ENCODE peak calls at places on chromosome 1, in four cellular contexts. One of them, this sample, is unnamed.
A peak's percentile ranks its signal among the peaks of the same experiment; 100 is the strongest.

GRCh38 chr1:38084113-38084512 is 37.5 kb upstream of the POU3F1 start:
- DNase-seq in fibroblast of lung: no peak
- DNase-seq in Panc1: no peak
- DNase-seq in K562: no peak
- DNase-seq in this sample: no peak

GRCh38 chr1:184027751-184028682 is 9.5 kb downstream of the COLGALT2 start:
- DNase-seq in fibroblast of lung: no peak
- DNase-seq in Panc1: no peak
- DNase-seq in K562: no peak
- DNase-seq in this sample: no peak

GRCh38 chr1:206466840-206467649 is 3.2 kb upstream of the IKBKE start:
- DNase-seq in fibroblast of lung: no peak
- DNase-seq in Panc1: no peak
- DNase-seq in K562: no peak
- DNase-seq in this sample: no peak

GRCh38 chr1:204623894-204624361 is 61.6 kb downstream of the LRRN2 start:
- DNase-seq in fibroblast of lung: no peak
- DNase-seq in Panc1: no peak
- DNase-seq in K562: peak; percentile 71
- DNase-seq in this sample: no peak

GRCh38 chr1:55898191-55898590 is 681.2 kb downstream of the PLPP3 start:
- DNase-seq in fibroblast of lung: peak; percentile 92
- DNase-seq in Panc1: no peak
- DNase-seq in K562: no peak
- DNase-seq in this sample: peak; percentile 48

GRCh38 chr1:226939439-226940028 is 560 bp upstream of the COQ8A start:
- DNase-seq in fibroblast of lung: no peak
- DNase-seq in Panc1: no peak
- DNase-seq in K562: peak; percentile 69
- DNase-seq in this sample: no peak

GRCh38 chr1:105872761-105873286 is 1183.7 kb upstream of the PRMT6 start:
- DNase-seq in fibroblast of lung: no peak
- DNase-seq in Panc1: no peak
- DNase-seq in K562: no peak
- DNase-seq in this sample: no peak

GRCh38 chr1:218496561-218496960 is 151.4 kb downstream of the TGFB2 start:
- DNase-seq in fibroblast of lung: peak; percentile 93
- DNase-seq in Panc1: peak; percentile 96
- DNase-seq in K562: no peak
- DNase-seq in this sample: peak; percentile 95

GRCh38 chr1:85240659-85241058 is 18.8 kb downstream of the C1orf52 start:
- DNase-seq in fibroblast of lung: no peak
- DNase-seq in Panc1: no peak
- DNase-seq in K562: no peak
- DNase-seq in this sample: no peak

GRCh38 chr1:90731382-90732050 is 14.4 kb upstream of the BARHL2 start:
- DNase-seq in fibroblast of lung: no peak
- DNase-seq in Panc1: no peak
- DNase-seq in K562: no peak
- DNase-seq in this sample: no peak

GRCh38 chr1:58811303-58811702 is 27.5 kb upstream of the JUN start:
- DNase-seq in fibroblast of lung: no peak
- DNase-seq in Panc1: no peak
- DNase-seq in K562: no peak
- DNase-seq in this sample: no peak

GRCh38 chr1:207172885-207173284 is 68.9 kb downstream of the C4BPA start:
- DNase-seq in fibroblast of lung: no peak
- DNase-seq in Panc1: no peak
- DNase-seq in K562: no peak
- DNase-seq in this sample: no peak

GRCh38 chr1:100250264-100250663 is 630 bp upstream of the DBT start:
- DNase-seq in fibroblast of lung: no peak
- DNase-seq in Panc1: no peak
- DNase-seq in K562: no peak
- DNase-seq in this sample: peak; percentile 64

GRCh38 chr1:184002071-184002470 is 35.5 kb downstream of the COLGALT2 start:
- DNase-seq in fibroblast of lung: peak; percentile 72
- DNase-seq in Panc1: no peak
- DNase-seq in K562: no peak
- DNase-seq in this sample: no peak

GRCh38 chr1:2566106-2567045 is 10.2 kb downstream of the TNFRSF14 start:
- DNase-seq in fibroblast of lung: no peak
- DNase-seq in Panc1: no peak
- DNase-seq in K562: no peak
- DNase-seq in this sample: no peak

GRCh38 chr1:243910612-243911011 is 60.6 kb upstream of the AKT3 start:
- DNase-seq in fibroblast of lung: no peak
- DNase-seq in Panc1: no peak
- DNase-seq in K562: no peak
- DNase-seq in this sample: no peak

GRCh38 chr1:1778827-1779675 is 781 bp upstream of the NADK start:
- DNase-seq in fibroblast of lung: no peak
- DNase-seq in Panc1: no peak
- DNase-seq in K562: peak; percentile 89
- DNase-seq in this sample: no peak

GRCh38 chr1:11767932-11768704 is 6.1 kb downstream of the C1orf167 start:
- DNase-seq in fibroblast of lung: no peak
- DNase-seq in Panc1: no peak
- DNase-seq in K562: no peak
- DNase-seq in this sample: no peak

GRCh38 chr1:214363386-214363785 is 82.4 kb downstream of the SMYD2 start:
- DNase-seq in fibroblast of lung: no peak
- DNase-seq in Panc1: no peak
- DNase-seq in K562: no peak
- DNase-seq in this sample: no peak

GRCh38 chr1:169238506-169238905 is 129.1 kb downstream of the NME7 start:
- DNase-seq in fibroblast of lung: no peak
- DNase-seq in Panc1: no peak
- DNase-seq in K562: no peak
- DNase-seq in this sample: no peak

GRCh38 chr1:163361123-163361934 is 39.6 kb downstream of the NUF2 start:
- DNase-seq in fibroblast of lung: peak; percentile 11
- DNase-seq in Panc1: no peak
- DNase-seq in K562: peak; percentile 18
- DNase-seq in this sample: no peak

GRCh38 chr1:107963009-107963408 is 2.0 kb downstream of the VAV3 start:
- DNase-seq in fibroblast of lung: no peak
- DNase-seq in Panc1: no peak
- DNase-seq in K562: no peak
- DNase-seq in this sample: no peak

GRCh38 chr1:150006881-150007401 is 3.6 kb downstream of the OTUD7B start:
- DNase-seq in fibroblast of lung: peak; percentile 46
- DNase-seq in Panc1: no peak
- DNase-seq in K562: peak; percentile 32
- DNase-seq in this sample: no peak

GRCh38 chr1:202794049-202794725 is 14.0 kb downstream of the KDM5B start:
- DNase-seq in fibroblast of lung: no peak
- DNase-seq in Panc1: no peak
- DNase-seq in K562: no peak
- DNase-seq in this sample: no peak

GRCh38 chr1:84582802-84583587 is 8.8 kb upstream of the CTBS start:
- DNase-seq in fibroblast of lung: peak; percentile 18
- DNase-seq in Panc1: no peak
- DNase-seq in K562: peak; percentile 64
- DNase-seq in this sample: no peak

GRCh38 chr1:215132156-215132555 is 49.6 kb downstream of the KCNK2 start:
- DNase-seq in fibroblast of lung: peak; percentile 14
- DNase-seq in Panc1: no peak
- DNase-seq in K562: no peak
- DNase-seq in this sample: no peak

GRCh38 chr1:245888809-245889208 is 618.3 kb downstream of the SMYD3 start:
- DNase-seq in fibroblast of lung: peak; percentile 66
- DNase-seq in Panc1: peak; percentile 2
- DNase-seq in K562: no peak
- DNase-seq in this sample: no peak

GRCh38 chr1:172460177-172460576 is 16.3 kb upstream of the PIGC start:
- DNase-seq in fibroblast of lung: no peak
- DNase-seq in Panc1: no peak
- DNase-seq in K562: no peak
- DNase-seq in this sample: no peak

GRCh38 chr1:203807211-203807610 is 11.8 kb downstream of the ZBED6 start:
- DNase-seq in fibroblast of lung: peak; percentile 80
- DNase-seq in Panc1: no peak
- DNase-seq in K562: no peak
- DNase-seq in this sample: no peak

GRCh38 chr1:182317489-182318180 is 74.0 kb downstream of the GLUL start:
- DNase-seq in fibroblast of lung: no peak
- DNase-seq in Panc1: no peak
- DNase-seq in K562: no peak
- DNase-seq in this sample: no peak

GRCh38 chr1:94186946-94187345 is 50.4 kb downstream of the ARHGAP29 start:
- DNase-seq in fibroblast of lung: no peak
- DNase-seq in Panc1: no peak
- DNase-seq in K562: no peak
- DNase-seq in this sample: no peak

GRCh38 chr1:29236743-29236992 is 346 bp downstream of the PTPRU start:
- DNase-seq in fibroblast of lung: peak; percentile 28
- DNase-seq in Panc1: no peak
- DNase-seq in K562: no peak
- DNase-seq in this sample: no peak

GRCh38 chr1:198628064-198628455 is 10.8 kb upstream of the PTPRC start:
- DNase-seq in fibroblast of lung: peak; percentile 6
- DNase-seq in Panc1: no peak
- DNase-seq in K562: no peak
- DNase-seq in this sample: no peak

GRCh38 chr1:56551691-56552090 is 27.7 kb downstream of the PLPP3 start:
- DNase-seq in fibroblast of lung: no peak
- DNase-seq in Panc1: no peak
- DNase-seq in K562: no peak
- DNase-seq in this sample: no peak

GRCh38 chr1:177305040-177306018 is 134.6 kb downstream of the BRINP2 start:
- DNase-seq in fibroblast of lung: no peak
- DNase-seq in Panc1: no peak
- DNase-seq in K562: no peak
- DNase-seq in this sample: no peak

DNA sequence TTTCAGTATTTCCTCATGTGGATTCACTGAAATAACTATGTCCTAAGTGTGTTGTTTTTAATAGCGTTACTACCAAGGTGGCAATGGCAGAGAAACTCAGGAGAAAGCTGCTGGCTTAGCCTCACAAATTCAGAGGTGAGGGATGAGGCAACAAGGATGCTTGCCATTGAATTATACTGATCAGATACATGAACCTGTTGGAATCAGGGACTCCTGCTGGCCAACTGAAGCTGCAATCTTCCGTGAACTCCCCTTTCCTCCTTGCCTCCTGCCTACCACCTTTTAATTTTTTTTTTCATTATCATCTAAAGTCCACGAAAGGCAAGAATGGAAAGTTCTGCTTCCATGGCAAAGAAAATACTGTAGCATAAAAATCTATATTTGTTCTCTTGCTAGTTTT is 254.7 kb downstream of the NFIA start:
- DNase-seq in fibroblast of lung: peak; percentile 11
- DNase-seq in Panc1: no peak
- DNase-seq in K562: no peak
- DNase-seq in this sample: no peak
- TF ChIP-seq CTCF in fibroblast of lung: peak; percentile 27
- TF ChIP-seq CTCF in Panc1: peak; percentile 46
- TF ChIP-seq CTCF in K562: no peak
- TF ChIP-seq CTCF in this sample: no peak

DNA sequence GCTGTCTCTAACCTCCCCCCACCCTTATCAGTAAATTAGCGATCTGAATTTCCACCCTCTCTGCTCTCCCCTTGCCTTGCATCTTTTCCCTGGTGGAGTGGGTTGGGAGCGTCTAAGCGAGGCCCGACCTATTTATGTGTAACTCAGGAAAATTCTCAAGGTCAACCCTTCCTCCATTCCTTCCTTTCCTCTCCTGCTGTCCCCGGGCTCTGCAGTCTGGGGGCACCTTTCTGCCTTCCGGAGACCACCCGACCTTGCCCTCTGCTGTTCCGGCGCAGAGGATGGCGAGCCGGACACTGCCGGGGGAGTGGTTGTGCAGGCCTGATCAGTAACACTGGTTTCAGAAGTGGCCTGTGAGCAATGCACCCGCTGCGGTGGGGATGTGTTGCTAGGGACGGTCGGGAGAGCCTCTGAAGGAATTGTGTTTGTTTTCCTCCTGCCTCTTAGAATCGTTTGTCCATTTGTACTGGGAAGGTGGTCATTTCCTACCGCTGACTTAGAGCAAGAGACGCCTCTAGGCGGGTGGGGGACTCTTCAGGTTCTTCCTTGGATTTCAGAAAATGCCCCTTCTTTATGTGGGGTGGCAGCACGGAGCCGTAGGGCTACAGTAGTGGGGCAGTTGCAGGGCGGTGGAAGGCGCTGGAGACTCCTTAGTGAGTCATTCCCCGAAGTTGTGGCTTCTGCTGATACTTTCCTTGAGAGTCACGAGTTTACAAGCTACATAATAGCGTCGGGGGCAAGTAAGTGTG is 543 bp downstream of the MGST3 start:
- DNase-seq in fibroblast of lung: peak; percentile 83
- DNase-seq in Panc1: no peak
- DNase-seq in K562: peak; percentile 64
- DNase-seq in this sample: peak; percentile 34
- TF ChIP-seq CTCF in fibroblast of lung: peak; percentile 14
- TF ChIP-seq CTCF in Panc1: peak; percentile 11
- TF ChIP-seq CTCF in K562: peak; percentile 39
- TF ChIP-seq CTCF in this sample: peak; percentile 19

GRCh38 chr1:152917794-152918193 is 9.4 kb downstream of the IVL start:
- DNase-seq in fibroblast of lung: no peak
- DNase-seq in Panc1: no peak
- DNase-seq in K562: peak; percentile 17
- DNase-seq in this sample: no peak
- TF ChIP-seq CTCF in fibroblast of lung: no peak
- TF ChIP-seq CTCF in Panc1: peak; percentile 46
- TF ChIP-seq CTCF in K562: peak; percentile 62
- TF ChIP-seq CTCF in this sample: no peak

GRCh38 chr1:147840909-147841308 is 61.7 kb upstream of the GJA8 start:
- DNase-seq in fibroblast of lung: no peak
- DNase-seq in Panc1: no peak
- DNase-seq in K562: peak; percentile 66
- DNase-seq in this sample: no peak
- TF ChIP-seq CTCF in fibroblast of lung: no peak
- TF ChIP-seq CTCF in Panc1: no peak
- TF ChIP-seq CTCF in K562: peak; percentile 76
- TF ChIP-seq CTCF in this sample: no peak

This sample was measured in AG09319.